ENCODE peak calls at places on chromosomes 6 and 20, in five cellular contexts. I, L, R, M and Q are unnamed samples.

GRCh38 chr20:5784735-5785134 is 34.5 kb downstream of the SHLD1 start:
- DNase-seq in M (no peak), I (no peak), R (no peak), L (no peak), Q (no peak)

GRCh38 chr6:66478705-66479104 is 771.7 kb upstream of the EYS start:
- DNase-seq in M (no peak), L (no peak), I (peak; percentile 22), R (no peak), Q (peak; percentile 5)

GRCh38 chr6:150417899-150418824 is 49.4 kb downstream of the IYD start:
- DNase-seq in M (peak; percentile 69), I (peak; percentile 85), R (no peak), L (peak; percentile 51), Q (peak; percentile 44)

GRCh38 chr6:5866547-5867051 is 140.1 kb downstream of the NRN1 start:
- DNase-seq in M (peak; percentile 65), L (no peak), I (peak; percentile 57), R (no peak), Q (peak; percentile 51)

GRCh38 chr6:21067521-21067920 is 526.0 kb upstream of the SOX4 start:
- DNase-seq in L (no peak), R (no peak), M (no peak), I (no peak), Q (no peak)

GRCh38 chr6:165715428-165715827 is 52.4 kb upstream of the PDE10A start:
- DNase-seq in L (no peak), M (no peak), I (no peak), R (no peak), Q (no peak)

GRCh38 chr20:63622096-63622495 is 4.8 kb downstream of the GMEB2 start:
- DNase-seq in I (no peak), L (no peak), R (no peak), M (no peak), Q (no peak)

GRCh38 chr6:2542858-2543218 is 207.9 kb downstream of the MYLK4 start:
- DNase-seq in R (no peak), L (no peak), I (peak; percentile 62), M (peak; percentile 91), Q (no peak)

GRCh38 chr6:2695464-2696095 is 55.1 kb downstream of the MYLK4 start:
- DNase-seq in M (no peak), R (no peak), L (no peak), I (peak; percentile 27), Q (no peak)

GRCh38 chr6:122717350-122717749 is 62.2 kb upstream of the FABP7 start:
- DNase-seq in I (peak; percentile 71), L (no peak), M (peak; percentile 43), R (no peak), Q (no peak)

GRCh38 chr20:57223648-57224489 is 42.6 kb downstream of the BMP7 start:
- DNase-seq in I (peak; percentile 80), R (no peak), L (no peak), M (no peak), Q (peak; percentile 96)

GRCh38 chr20:43537921-43538854 is 20.6 kb upstream of the SGK2 start:
- DNase-seq in I (peak; percentile 90), R (peak; percentile 60), M (peak; percentile 70), L (peak; percentile 61), Q (peak; percentile 41)

GRCh38 chr20:57498425-57499400 is 26.2 kb downstream of the CTCFL start:
- DNase-seq in M (peak; percentile 29), L (no peak), I (peak; percentile 83), R (no peak), Q (peak; percentile 24)

DNA sequence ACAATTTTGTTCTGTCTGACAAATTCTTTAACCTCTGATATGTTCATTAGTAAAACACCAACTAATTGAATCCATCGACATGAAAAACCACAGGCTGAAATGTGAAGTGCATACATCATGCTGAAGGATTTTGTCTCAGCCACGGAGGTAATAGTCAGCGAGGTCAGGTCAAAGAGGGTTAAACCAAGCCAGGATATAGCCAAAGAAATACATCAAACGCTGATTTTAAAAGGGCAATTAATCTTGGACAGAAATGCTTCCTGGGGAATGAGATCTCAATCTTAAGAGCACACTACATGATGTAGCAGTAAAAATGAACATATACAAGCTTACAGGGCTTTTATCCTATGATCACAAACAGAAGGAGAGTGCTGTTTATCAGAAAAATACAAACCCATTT is 106.7 kb downstream of the PRDM1 start:
- DNase-seq in L (no peak), I (peak; percentile 4), R (no peak), M (peak; percentile 28), Q (no peak)
- H3K4me3 ChIP-seq in L (no peak overlapping the region), I (no peak overlapping the region), R (no peak overlapping the region), M (no peak overlapping the region), Q (no peak overlapping the region)

GRCh38 chr6:157942351-157942750 is 39.3 kb upstream of the SYNJ2 start:
- DNase-seq in L (no peak), I (no peak), M (no peak), R (no peak), Q (no peak)
- H3K36me3 ChIP-seq in L (peaks cover 18% of the 10 kb centered on the region), I (peaks cover 27% of the 10 kb centered on the region), M (peaks cover 59% of the 10 kb centered on the region), R (peaks cover 4% of the 10 kb centered on the region), Q (peaks cover 92% of the 10 kb centered on the region)

GRCh38 chr20:62004614-62005013 is 61.1 kb downstream of the TAF4 start:
- DNase-seq in I (no peak), R (no peak), M (no peak), L (no peak), Q (no peak)

GRCh38 chr20:62001178-62001715 is 64.4 kb downstream of the TAF4 start:
- DNase-seq in R (no peak), L (no peak), M (no peak), I (no peak), Q (no peak)

GRCh38 chr20:62006482-62006881 is 59.2 kb downstream of the TAF4 start:
- DNase-seq in I (no peak), M (no peak), R (no peak), L (no peak), Q (no peak)

GRCh38 chr20:62003567-62004405 is 61.9 kb downstream of the TAF4 start:
- DNase-seq in L (no peak), R (no peak), M (no peak), I (no peak), Q (no peak)

DNA sequence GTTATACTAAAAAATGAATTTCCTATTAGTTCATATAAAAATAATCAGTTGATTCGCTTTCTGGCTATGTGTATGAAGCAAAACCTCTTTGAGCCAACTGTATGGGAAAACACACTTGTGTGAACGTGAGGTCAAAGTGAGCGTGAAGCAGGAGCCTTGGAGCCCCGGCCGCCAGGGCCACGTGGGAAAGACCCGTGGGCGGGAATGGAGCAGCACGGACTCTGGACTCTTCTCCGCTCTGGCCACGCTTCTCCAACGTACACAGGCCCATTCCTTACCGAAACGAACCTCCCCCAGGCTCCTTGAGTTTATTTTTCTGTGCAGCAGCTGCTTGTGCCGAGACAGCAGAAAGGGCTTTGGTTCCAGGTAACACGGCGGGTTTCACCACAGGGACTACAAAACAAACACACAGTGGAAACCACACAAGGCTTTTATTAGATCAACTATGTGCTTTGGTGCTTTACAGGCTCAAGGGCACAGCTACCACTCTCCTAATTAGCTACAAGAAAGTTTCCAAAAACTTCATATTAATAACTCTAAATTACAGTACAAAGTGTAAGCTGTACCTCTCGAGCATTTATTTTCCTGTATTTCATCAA is 62.7 kb downstream of the TAF4 start:
- DNase-seq in R (no peak), L (no peak), I (no peak), M (no peak), Q (no peak)
- H3K4me3 ChIP-seq in R (no peak overlapping the region), L (no peak overlapping the region), I (no peak overlapping the region), M (no peak overlapping the region), Q (no peak overlapping the region)

DNA sequence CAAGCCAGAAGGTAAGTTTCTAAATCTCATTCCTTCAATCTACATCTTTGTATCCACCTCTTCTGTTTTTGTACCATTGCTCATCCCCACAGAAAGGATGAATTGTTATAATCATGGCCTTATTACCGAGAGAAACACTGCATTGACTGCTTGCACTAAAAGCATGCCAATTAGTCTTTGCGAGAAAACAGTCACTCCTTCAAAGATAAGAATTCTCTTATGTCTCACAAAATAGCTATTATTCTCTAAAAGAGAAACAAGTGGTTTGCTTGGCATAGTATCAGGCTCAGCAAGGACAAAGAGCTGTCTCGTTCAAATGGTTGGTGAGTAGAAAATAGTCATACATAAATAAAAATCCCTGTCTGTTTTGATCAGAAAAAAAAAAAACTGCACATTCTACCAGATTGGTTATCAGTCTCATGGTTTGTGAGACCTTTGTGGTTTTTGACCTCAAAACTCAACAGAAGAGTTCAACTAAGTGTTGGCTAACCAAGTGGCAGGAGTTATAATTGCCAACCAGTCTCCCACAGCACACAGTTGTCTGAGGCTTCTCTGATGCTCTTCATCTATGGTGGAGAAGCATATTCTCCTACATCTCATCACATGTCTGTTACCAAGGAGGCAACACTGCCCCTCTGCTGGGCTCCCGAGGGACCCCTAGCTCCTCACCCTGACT is 35.1 kb upstream of the ARMH2 start:
- DNase-seq in R (no peak), L (no peak), M (no peak), I (no peak), Q (no peak)
- H3K36me3 ChIP-seq in R (no peaks in the 10 kb centered on the region), L (peaks cover 82% of the 10 kb centered on the region), M (no peaks in the 10 kb centered on the region), I (no peaks in the 10 kb centered on the region), Q (no peaks in the 10 kb centered on the region)

GRCh38 chr6:43683708-43684455 is 3.7 kb downstream of the MRPS18A start:
- DNase-seq in R (no peak), M (no peak), I (no peak), L (no peak), Q (no peak)
- H3K4me3 ChIP-seq in R (no peak overlapping the region), M (no peak overlapping the region), I (no peak overlapping the region), L (no peak overlapping the region), Q (no peak overlapping the region)

DNA sequence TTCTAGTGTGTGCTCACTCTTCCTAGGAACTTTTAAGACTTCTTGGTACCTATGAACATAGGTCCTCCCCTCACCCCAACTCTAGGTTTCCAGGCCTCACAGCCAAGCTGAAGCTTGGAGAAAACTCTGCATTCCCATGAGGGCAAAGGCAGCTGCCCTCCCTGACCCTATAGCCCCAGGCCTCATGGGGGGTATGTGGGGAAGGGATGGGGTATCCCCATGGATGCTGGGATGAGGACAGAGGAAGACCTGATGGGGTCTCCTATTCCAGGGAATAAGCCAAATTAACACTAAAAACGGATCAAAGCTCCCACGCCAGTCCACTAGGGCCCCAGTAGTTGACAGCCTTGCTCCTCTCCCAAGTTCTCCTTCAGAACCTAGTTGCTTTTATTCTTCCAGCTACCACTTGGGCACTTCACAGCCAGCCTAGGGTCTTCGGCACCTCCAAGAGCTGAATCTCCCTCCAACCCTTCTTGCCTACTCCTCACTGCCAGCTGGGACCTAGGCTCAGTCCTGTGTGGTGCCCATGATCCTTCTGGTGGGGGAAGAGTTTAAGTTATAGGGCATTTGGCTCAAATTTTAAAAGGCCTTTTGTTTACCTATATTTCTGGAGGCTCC is 7.8 kb downstream of the TP53INP2 start:
- DNase-seq in L (no peak), R (no peak), M (no peak), I (no peak), Q (no peak)
- H3K36me3 ChIP-seq in L (no peaks in the 10 kb centered on the region), R (peaks cover 5% of the 10 kb centered on the region), M (peaks cover 8% of the 10 kb centered on the region), I (no peaks in the 10 kb centered on the region), Q (peaks cover 13% of the 10 kb centered on the region)

DNA sequence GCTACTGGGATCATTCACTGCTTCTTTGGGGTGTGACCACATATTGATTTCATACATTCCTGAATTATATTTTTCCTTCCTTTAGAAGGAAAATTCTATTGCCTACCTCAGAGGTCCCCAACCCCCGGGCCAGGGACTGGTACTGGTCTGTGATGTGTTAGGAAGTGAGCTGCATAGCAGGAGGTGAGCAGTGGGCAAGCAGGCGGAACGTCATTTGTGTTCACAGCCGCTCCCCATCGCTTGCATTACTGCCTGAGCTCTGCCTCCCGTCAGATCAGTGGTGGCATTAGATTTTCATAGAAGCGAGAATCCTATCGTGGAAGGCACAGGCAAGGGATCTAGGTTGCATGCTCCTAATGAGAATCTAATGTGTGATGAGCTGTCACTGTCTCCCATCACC is 107.3 kb downstream of the PHACTR1 start:
- DNase-seq in R (no peak), L (no peak), I (no peak), M (no peak), Q (no peak)
- H3K4me3 ChIP-seq in R (no peak overlapping the region), L (no peak overlapping the region), I (no peak overlapping the region), M (no peak overlapping the region), Q (no peak overlapping the region)

GRCh38 chr20:62126141-62126540 is 3.9 kb downstream of the LSM14B start:
- DNase-seq in M (no peak), I (no peak), L (no peak), R (no peak), Q (no peak)
- H3K36me3 ChIP-seq in M (peaks cover 59% of the 10 kb centered on the region), I (peaks cover 71% of the 10 kb centered on the region), L (peaks cover 56% of the 10 kb centered on the region), R (peaks cover 8% of the 10 kb centered on the region), Q (peaks cover 73% of the 10 kb centered on the region)